ENCODE peak calls at places on chromosomes 5 and 9, in five cellular contexts. V is IMR-90, D is H1, J is neuronal stem cell, F is H9. U is an unnamed sample.

GRCh38 chr5:91224459-91224858 is 158.7 kb downstream of the ARRDC3 start:
- DNase-seq in V (peak; percentile 22), D (no peak), J (no peak), F (no peak), U (no peak)

GRCh38 chr5:81971086-81971693 is 633 bp upstream of the ATG10 start:
- DNase-seq in V (peak; percentile 21), D (no peak), J (no peak), F (no peak), U (peak; percentile 65)

GRCh38 chr5:77628840-77629552 is 9.5 kb downstream of the OTP start:
- DNase-seq in V (no peak), D (peak; percentile 46), J (no peak), F (no peak), U (no peak)

GRCh38 chr9:108212179-108212578 is 643.6 kb downstream of the ACTL7B start:
- DNase-seq in V (no peak), D (no peak), J (no peak), F (no peak), U (peak; percentile 6)

GRCh38 chr9:34446468-34446891 is 11.9 kb downstream of the FAM219A start:
- DNase-seq in V (peak; percentile 69), D (no peak), J (no peak), F (no peak), U (peak; percentile 32)

GRCh38 chr5:110262754-110263153 is 463.7 kb downstream of the TMEM232 start:
- DNase-seq in V (no peak), D (no peak), J (no peak), F (no peak), U (peak; percentile 56)

GRCh38 chr9:120919639-120920494 is 6.7 kb downstream of the TRAF1 start:
- DNase-seq in V (no peak), D (no peak), J (no peak), F (no peak), U (no peak)

GRCh38 chr9:68779558-68780376 is 74.7 kb downstream of the PIP5K1B start:
- DNase-seq in V (peak; percentile 92), D (peak; percentile 98), J (peak; percentile 96), F (peak; percentile 93), U (peak; percentile 94)

GRCh38 chr9:127451681-127452480 is 571 bp downstream of the LRSAM1 start:
- DNase-seq in V (peak; percentile 57), D (peak; percentile 75), J (no peak), F (peak; percentile 68), U (peak; percentile 80)
- H3K14ac ChIP-seq in V (peak overlapping the region; percentile 95), D (no peak overlapping the region), J (no peak overlapping the region), F (no peak overlapping the region), U (no peak overlapping the region)

DNA sequence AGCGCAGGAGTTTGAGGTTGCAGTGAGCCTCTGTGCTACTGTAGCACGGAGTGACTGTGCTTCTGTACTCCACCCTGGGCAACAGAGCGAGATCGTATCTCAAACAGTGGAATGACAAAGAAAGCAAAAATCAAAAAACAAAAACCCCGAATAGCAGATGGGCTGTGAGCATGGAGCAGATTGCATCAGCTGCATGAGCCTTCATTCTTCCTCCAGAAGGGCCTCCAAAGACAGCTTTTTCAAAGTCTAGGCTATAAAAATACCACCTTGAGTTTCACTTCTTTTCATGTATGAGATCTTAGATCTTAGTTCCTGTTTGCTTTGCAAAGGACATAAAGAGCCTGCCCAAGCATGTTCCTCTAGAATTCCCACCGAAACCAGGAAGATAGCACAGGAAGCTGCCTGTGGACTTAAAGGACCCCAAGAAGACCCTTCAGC is 15.0 kb upstream of the HSPB3 start:
- DNase-seq in V (no peak), D (no peak), J (no peak), F (no peak), U (no peak)
- H3K4ac ChIP-seq in V (no peak overlapping the region), D (no peak overlapping the region), J (no peak overlapping the region), F (no peak overlapping the region), U (no peak overlapping the region)

GRCh38 chr5:142222881-142223558 is 101.8 kb downstream of the SPRY4 start:
- DNase-seq in V (no peak), D (no peak), J (no peak), F (no peak), U (no peak)
- H2BK15ac ChIP-seq in V (peak overlapping the region; percentile 31), D (peak overlapping the region; percentile 85), J (peak overlapping the region; percentile 25), F (no peak overlapping the region), U (no peak overlapping the region)

GRCh38 chr5:439636-440035 is 3.3 kb upstream of the EXOC3 start:
- DNase-seq in V (no peak), D (no peak), J (no peak), F (peak; percentile 15), U (no peak)
- H3K14ac ChIP-seq in V (no peak overlapping the region), D (no peak overlapping the region), J (peak overlapping the region; percentile 63), F (no peak overlapping the region), U (no peak overlapping the region)

GRCh38 chr5:157047898-157048297 is 11.0 kb downstream of the HAVCR1 start:
- DNase-seq in V (no peak), D (no peak), J (no peak), F (no peak), U (peak; percentile 70)
- H3K4ac ChIP-seq in V (no peak overlapping the region), D (no peak overlapping the region), J (no peak overlapping the region), F (no peak overlapping the region), U (peak overlapping the region; percentile 56)

GRCh38 chr9:105972805-105973204 is 278.5 kb downstream of the TMEM38B start:
- DNase-seq in V (no peak), D (no peak), J (no peak), F (no peak), U (no peak)
- H2BK15ac ChIP-seq in V (no peak overlapping the region), D (no peak overlapping the region), J (no peak overlapping the region), F (no peak overlapping the region), U (no peak overlapping the region)

DNA sequence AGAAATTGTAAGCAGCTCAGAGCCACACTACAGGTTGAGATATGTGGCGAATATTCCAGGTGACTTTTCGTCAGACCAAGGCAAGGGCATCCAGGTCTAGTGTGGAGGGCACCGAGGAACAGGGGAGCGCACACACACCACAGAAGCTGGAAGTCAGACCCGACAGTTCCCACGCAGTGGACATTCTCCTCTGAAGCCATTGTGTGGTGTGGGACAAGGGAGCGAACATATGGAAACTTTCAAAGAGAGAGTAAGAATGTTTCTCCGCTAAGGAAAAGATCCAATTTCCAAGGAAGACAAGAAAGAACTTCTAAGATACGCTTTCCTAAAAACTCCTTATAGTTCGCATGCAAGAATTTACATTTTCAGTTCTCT is 141.4 kb upstream of the OTULINL start:
- DNase-seq in V (no peak), D (no peak), J (no peak), F (no peak), U (no peak)
- H3K14ac ChIP-seq in V (peak overlapping the region; percentile 64), D (no peak overlapping the region), J (no peak overlapping the region), F (no peak overlapping the region), U (no peak overlapping the region)

GRCh38 chr5:156640751-156641241 is 209.3 kb upstream of the PPP1R2B start:
- DNase-seq in V (peak; percentile 44), D (no peak), J (no peak), F (no peak), U (no peak)
- H3K4ac ChIP-seq in V (no peak overlapping the region), D (no peak overlapping the region), J (no peak overlapping the region), F (no peak overlapping the region), U (no peak overlapping the region)

DNA sequence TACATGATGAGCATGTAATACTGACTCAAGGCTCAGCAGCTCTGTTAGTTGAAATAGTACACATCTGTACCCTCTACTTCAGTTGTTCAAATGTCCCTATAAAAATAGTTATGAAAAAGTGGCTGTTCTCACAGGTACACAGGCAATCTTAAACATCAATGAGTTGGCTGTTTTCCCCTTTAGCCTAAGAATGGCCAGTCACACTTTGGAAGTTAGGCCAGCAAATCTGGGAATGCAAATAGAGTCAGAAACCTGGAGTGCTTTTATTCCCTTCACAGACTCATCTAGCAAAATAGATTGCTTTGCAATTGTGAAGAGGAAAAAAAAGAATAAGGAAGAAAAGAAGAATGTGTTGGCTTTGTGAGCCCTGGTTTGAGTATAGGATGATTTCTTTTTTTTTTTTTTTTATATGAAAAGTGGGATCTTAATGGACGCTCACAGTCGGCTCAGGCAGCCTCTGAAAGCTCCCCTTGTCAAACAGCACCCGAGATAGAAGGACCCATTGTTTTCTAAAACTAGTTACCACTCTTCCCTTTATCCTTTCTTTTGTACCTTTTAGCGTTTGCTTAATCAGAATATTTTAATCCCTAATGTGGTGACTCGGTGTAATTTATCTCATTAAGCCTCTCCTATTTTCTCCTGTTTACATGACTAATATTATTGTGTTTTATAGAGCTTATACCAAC is 27.9 kb upstream of the TLE1 start:
- DNase-seq in V (no peak), D (no peak), J (no peak), F (no peak), U (no peak)
- H2BK15ac ChIP-seq in V (no peak overlapping the region), D (no peak overlapping the region), J (no peak overlapping the region), F (no peak overlapping the region), U (no peak overlapping the region)

DNA sequence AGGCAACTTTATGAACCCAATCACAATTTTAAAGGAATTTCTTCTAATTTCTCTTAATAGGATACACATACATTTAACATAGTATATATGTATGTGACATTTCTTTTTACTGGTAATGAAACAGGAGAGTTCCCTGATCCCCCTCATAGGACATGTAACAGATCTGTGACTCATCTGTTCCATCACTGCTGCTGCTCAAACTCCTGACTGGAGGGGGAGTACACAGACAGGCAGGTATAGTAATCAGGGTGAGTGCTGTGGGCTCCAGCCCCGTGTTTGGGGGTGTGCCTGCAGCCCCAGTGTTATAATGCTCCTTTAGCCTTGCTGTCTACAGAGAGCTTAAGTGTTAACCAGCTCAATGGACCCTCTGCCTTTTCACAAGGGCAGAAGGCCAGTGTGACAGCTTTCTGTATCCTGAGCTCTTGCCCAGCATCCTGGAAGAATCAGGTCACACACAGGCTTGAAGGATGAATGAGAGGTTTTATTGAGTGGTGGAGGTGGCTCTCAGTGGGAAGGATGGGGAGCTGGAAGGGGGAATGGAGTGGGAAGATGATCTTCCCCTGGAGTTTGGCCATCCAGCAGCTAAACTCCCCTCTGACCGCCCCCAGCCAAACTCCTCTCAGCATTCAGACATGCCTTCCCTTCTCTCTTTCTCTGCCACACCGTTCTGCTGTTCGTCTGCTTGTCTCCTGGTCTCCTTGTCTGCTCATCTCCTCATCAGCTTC is 161.3 kb downstream of the ZNF608 start:
- DNase-seq in V (peak; percentile 31), D (no peak), J (no peak), F (no peak), U (peak; percentile 32)
- H3K14ac ChIP-seq in V (no peak overlapping the region), D (no peak overlapping the region), J (no peak overlapping the region), F (no peak overlapping the region), U (no peak overlapping the region)

U was measured in mesenchymal stem cell.